ENCODE peak calls at places on chromosomes 7 and 10, in ten cellular contexts. Y is mammary epithelial cell, K is Calu3, F is COR-L47, B is NCI-H2107, L is T-helper 2 cell, U is neural crest cell, V is OCI-LY7, C is NCI-H1105, R is PC-3. P is an unnamed sample.

GRCh38 chr7:144784943-144785342 is 50.9 kb downstream of the TPK1 start:
- DNase-seq in Y (no peak), K (no peak), F (no peak), B (no peak), L (no peak), U (no peak), V (no peak), C (no peak), R (no peak), P (no peak)

GRCh38 chr10:21173433-21173963 is 276.4 kb upstream of the NEBL start:
- DNase-seq in Y (no peak), K (peak), F (no peak), B (no peak), L (no peak), U (no peak), V (no peak), C (no peak), R (no peak), P (peak)

GRCh38 chr7:69564454-69565417 is 33.5 kb upstream of the AUTS2 start:
- DNase-seq in Y (no peak), K (no peak), F (peak), B (no peak), L (no peak), U (no peak), V (peak), C (peak), R (no peak), P (peak)

GRCh38 chr7:152189026-152189425 is 163.6 kb downstream of the GALNT11 start:
- DNase-seq in Y (no peak), K (no peak), F (no peak), B (no peak), L (no peak), U (no peak), V (no peak), C (no peak), R (no peak), P (no peak)

GRCh38 chr10:73591935-73592699 is 975 bp upstream of the USP54 start:
- DNase-seq in Y (peak), K (peak), F (no peak), B (no peak), L (peak), U (peak), V (peak), C (no peak), R (peak), P (peak)

GRCh38 chr7:137996386-137996851 is 5.5 kb downstream of the CREB3L2 start:
- DNase-seq in Y (no peak), K (no peak), F (no peak), B (no peak), L (peak), U (no peak), V (no peak), C (no peak), R (no peak), P (no peak)

GRCh38 chr7:119175916-119176627 is 951.6 kb downstream of the ANKRD7 start:
- DNase-seq in Y (peak), K (peak), F (peak), B (no peak), L (peak), U (peak), V (peak), C (peak), R (peak), P (peak)

GRCh38 chr7:45923290-45923689 is 2.2 kb upstream of the IGFBP3 start:
- DNase-seq in Y (peak), K (peak), F (peak), B (no peak), L (peak), U (peak), V (peak), C (peak), R (peak), P (peak)

GRCh38 chr10:125567529-125567928 is 115.4 kb downstream of the TEX36 start:
- DNase-seq in Y (no peak), K (no peak), F (no peak), B (no peak), L (no peak), U (no peak), V (no peak), C (no peak), R (no peak), P (no peak)

GRCh38 chr7:41832936-41833335 is 130.0 kb upstream of the INHBA start:
- DNase-seq in Y (no peak), K (no peak), F (no peak), B (no peak), L (no peak), U (no peak), V (no peak), C (no peak), R (no peak), P (no peak)

GRCh38 chr10:98248018-98248417 is 20.0 kb downstream of the LOXL4 start:
- DNase-seq in Y (no peak), K (no peak), F (no peak), B (no peak), L (no peak), U (no peak), V (no peak), C (no peak), R (no peak), P (no peak)

GRCh38 chr7:150955519-150956394 is 22.4 kb downstream of the KCNH2 start:
- DNase-seq in Y (no peak), K (no peak), F (no peak), B (no peak), L (no peak), U (no peak), V (no peak), C (no peak), R (no peak), P (no peak)

GRCh38 chr10:122417667-122418066 is 36.8 kb upstream of the ARMS2 start:
- DNase-seq in Y (peak), K (no peak), F (no peak), B (no peak), L (no peak), U (no peak), V (no peak), C (no peak), R (no peak), P (no peak)

GRCh38 chr7:45092100-45092930 is 3.5 kb upstream of the NACAD start:
- DNase-seq in Y (peak), K (no peak), F (no peak), B (no peak), L (no peak), U (no peak), V (no peak), C (no peak), R (peak), P (no peak)

GRCh38 chr7:23061327-23061726 is 44.3 kb upstream of the KLHL7 start:
- DNase-seq in Y (no peak), K (no peak), F (no peak), B (no peak), L (no peak), U (no peak), V (no peak), C (no peak), R (no peak), P (no peak)

GRCh38 chr10:104483582-104483981 is 129.9 kb downstream of the CFAP58 start:
- DNase-seq in Y (no peak), K (no peak), F (no peak), B (no peak), L (peak), U (no peak), V (no peak), C (no peak), R (no peak), P (no peak)

GRCh38 chr7:4645241-4645640 is 36.9 kb upstream of the FOXK1 start:
- DNase-seq in Y (no peak), K (no peak), F (no peak), B (no peak), L (no peak), U (no peak), V (no peak), C (no peak), R (no peak), P (no peak)

GRCh38 chr7:19294629-19295028 is 149.4 kb upstream of the FERD3L start:
- DNase-seq in Y (no peak), K (no peak), F (no peak), B (no peak), L (no peak), U (no peak), V (no peak), C (no peak), R (peak), P (no peak)

GRCh38 chr7:37440738-37441404 is 7.8 kb downstream of the ELMO1 start:
- DNase-seq in Y (no peak), K (no peak), F (no peak), B (no peak), L (peak), U (no peak), V (no peak), C (no peak), R (no peak), P (no peak)

GRCh38 chr7:2698581-2699288 is 10.7 kb downstream of the AMZ1 start:
- DNase-seq in Y (no peak), K (no peak), F (no peak), B (no peak), L (peak), U (no peak), V (peak), C (no peak), R (peak), P (peak)

GRCh38 chr7:21944616-21945373 is 904 bp downstream of the CDCA7L start:
- DNase-seq in Y (peak), K (peak), F (peak), B (peak), L (peak), U (no peak), V (peak), C (peak), R (peak), P (peak)

GRCh38 chr10:79479283-79479909 is 32.9 kb upstream of the EIF5AL1 start:
- DNase-seq in Y (peak), K (no peak), F (no peak), B (no peak), L (no peak), U (no peak), V (no peak), C (no peak), R (peak), P (no peak)

GRCh38 chr7:29929018-29929807 is 60.4 kb downstream of the SCRN1 start:
- DNase-seq in Y (no peak), K (no peak), F (no peak), B (no peak), L (no peak), U (no peak), V (no peak), C (no peak), R (no peak), P (no peak)

GRCh38 chr10:22630229-22631174 is 83.9 kb downstream of the PIP4K2A start:
- DNase-seq in Y (peak), K (no peak), F (no peak), B (no peak), L (peak), U (no peak), V (peak), C (no peak), R (no peak), P (peak)

GRCh38 chr10:36114141-36114540 is 472.0 kb upstream of the FZD8 start:
- DNase-seq in Y (peak), K (no peak), F (no peak), B (no peak), L (no peak), U (no peak), V (no peak), C (no peak), R (peak), P (no peak)